ENCODE peak calls at places on chromosomes 16 and 17, in five cellular contexts. D is NCI-H524; C is AG09309; X is CD4-positive, alpha-beta T cell; T is HEK293T. M is an unnamed sample.

GRCh38 chr17:75144816-75145511 is 9.3 kb downstream of the JPT1 start:
- DNase-seq in D (no peak), C (no peak), X (no peak), T (no peak), M (no peak)

GRCh38 chr17:76845524-76845923 is 22.7 kb upstream of the MGAT5B start:
- DNase-seq in D (no peak), C (no peak), X (no peak), T (no peak), M (no peak)

GRCh38 chr17:37743875-37744632 is 805 bp downstream of the HNF1B start:
- DNase-seq in D (no peak), C (no peak), X (no peak), T (no peak), M (peak)

GRCh38 chr16:49478107-49478506 is 104.5 kb downstream of the C16orf78 start:
- DNase-seq in D (no peak), C (no peak), X (no peak), T (no peak), M (no peak)

GRCh38 chr17:65697661-65698060 is 136.2 kb upstream of the AXIN2 start:
- DNase-seq in D (no peak), C (no peak), X (no peak), T (no peak), M (no peak)

GRCh38 chr16:57316390-57317017 is 32.0 kb upstream of the PLLP start:
- DNase-seq in D (no peak), C (peak), X (no peak), T (no peak), M (no peak)

GRCh38 chr17:7179317-7180254 is at the start of gene ASGR1:
- DNase-seq in D (no peak), C (no peak), X (no peak), T (no peak), M (no peak)

GRCh38 chr16:47774661-47775060 is 313.5 kb downstream of the PHKB start:
- DNase-seq in D (no peak), C (no peak), X (no peak), T (no peak), M (no peak)

GRCh38 chr16:4215106-4215505 is 26.8 kb downstream of the SRL start:
- DNase-seq in D (no peak), C (no peak), X (no peak), T (no peak), M (no peak)

GRCh38 chr16:74844041-74844826 is 69.6 kb upstream of the FA2H start:
- DNase-seq in D (no peak), C (no peak), X (no peak), T (no peak), M (no peak)

GRCh38 chr16:4882633-4883285 is 35.5 kb downstream of the UBN1 start:
- DNase-seq in D (no peak), C (no peak), X (no peak), T (no peak), M (peak)

GRCh38 chr17:78899361-78900260 is 3.4 kb downstream of the CEP295NL start:
- DNase-seq in D (peak), C (no peak), X (no peak), T (no peak), M (peak)

GRCh38 chr17:64491034-64491860 is 5.6 kb downstream of the POLG2 start:
- DNase-seq in D (peak), C (no peak), X (peak), T (no peak), M (no peak)

GRCh38 chr16:67283039-67283825 is 3.9 kb downstream of the PLEKHG4 start:
- DNase-seq in D (no peak), C (no peak), X (no peak), T (no peak), M (no peak)

GRCh38 chr16:14502932-14503741 is 126.9 kb downstream of the PARN start:
- DNase-seq in D (no peak), C (no peak), X (no peak), T (no peak), M (no peak)

GRCh38 chr17:8869416-8869815 is 1.9 kb upstream of the PIK3R6 start:
- DNase-seq in D (no peak), C (no peak), X (no peak), T (no peak), M (no peak)

GRCh38 chr16:55056585-55057520 is 126.2 kb downstream of the IRX5 start:
- DNase-seq in D (peak), C (no peak), X (no peak), T (peak), M (peak)

GRCh38 chr16:3727806-3728381 is 10.6 kb upstream of the TRAP1 start:
- DNase-seq in D (peak), C (no peak), X (no peak), T (no peak), M (peak)

GRCh38 chr17:62678214-62678919 is 50.9 kb downstream of the MRC2 start:
- DNase-seq in D (no peak), C (no peak), X (no peak), T (no peak), M (peak)

GRCh38 chr16:12613131-12613991 is 190.3 kb downstream of the CPPED1 start:
- DNase-seq in D (no peak), C (no peak), X (no peak), T (no peak), M (no peak)

GRCh38 chr17:45246338-45246737 is 15.6 kb downstream of the SPATA32 start:
- DNase-seq in D (no peak), C (no peak), X (no peak), T (no peak), M (no peak)

GRCh38 chr17:81002013-81002384 is 10.4 kb downstream of the CHMP6 start:
- DNase-seq in D (no peak), C (no peak), X (no peak), T (no peak), M (no peak)

GRCh38 chr17:81428121-81428515 is 32.9 kb downstream of the BAHCC1 start:
- DNase-seq in D (peak), C (no peak), X (no peak), T (no peak), M (peak)

GRCh38 chr17:34235389-34236028 is 19.6 kb upstream of the CCL2 start:
- DNase-seq in D (no peak), C (no peak), X (no peak), T (no peak), M (no peak)

GRCh38 chr17:79563237-79564013 is 47.4 kb downstream of the RBFOX3 start:
- DNase-seq in D (no peak), C (no peak), X (no peak), T (no peak), M (no peak)

GRCh38 chr17:21098934-21099687 is 27.7 kb upstream of the DHRS7B start:
- DNase-seq in D (peak), C (peak), X (peak), T (peak), M (peak)

GRCh38 chr17:82752371-82753200 is 721 bp downstream of the TBCD start:
- DNase-seq in D (no peak), C (no peak), X (no peak), T (no peak), M (peak)

GRCh38 chr16:54286330-54287017 is at the start of gene IRX3:
- DNase-seq in D (peak), C (peak), X (no peak), T (peak), M (peak)

GRCh38 chr17:73657473-73658116 is 13.3 kb upstream of the SDK2 start:
- DNase-seq in D (peak), C (no peak), X (peak), T (peak), M (peak)

M was measured in SK-N-SH.